ENCODE peak calls at places on chromosomes 2 and 18, in five cellular contexts. F is K562, L is H1, O is HepG2, Q is GM12878. K is an unnamed sample.

GRCh38 chr2:102790086-102790453 is 28.2 kb downstream of the TMEM182 start:
- DNase-seq in O (no peak), Q (no peak), F (no peak), L (no peak), K (no peak)

GRCh38 chr2:224039080-224039769 is at the start of gene SERPINE2:
- DNase-seq in O (no peak), Q (no peak), F (no peak), L (peak), K (peak)

GRCh38 chr2:10385933-10386773 is 62.0 kb downstream of the ODC1 start:
- DNase-seq in F (no peak), L (no peak), O (peak), Q (no peak), K (no peak)

GRCh38 chr18:56298935-56299334 is 339.5 kb downstream of the TXNL1 start:
- DNase-seq in L (no peak), Q (no peak), O (no peak), F (peak), K (no peak)

GRCh38 chr2:136572335-136572734 is 193.0 kb upstream of the THSD7B start:
- DNase-seq in F (no peak), O (no peak), Q (no peak), L (no peak), K (no peak)

GRCh38 chr2:147862859-147863516 is 18.2 kb downstream of the ACVR2A start:
- DNase-seq in O (peak), L (no peak), Q (no peak), F (no peak), K (no peak)

GRCh38 chr2:3387011-3387410 is 7.5 kb downstream of the TRAPPC12 start:
- DNase-seq in F (no peak), L (no peak), O (no peak), Q (no peak), K (no peak)

GRCh38 chr2:215137741-215138340 is 585 bp downstream of the ABCA12 start:
- DNase-seq in Q (no peak), O (no peak), L (no peak), F (no peak), K (peak)

GRCh38 chr2:230793573-230794359 is 71.0 kb upstream of the ITM2C start:
- DNase-seq in Q (no peak), L (no peak), F (no peak), O (no peak), K (peak)

GRCh38 chr2:39487398-39488250 is 50.5 kb upstream of the MAP4K3 start:
- DNase-seq in L (no peak), F (no peak), Q (no peak), O (no peak), K (no peak)

GRCh38 chr2:110865188-110865587 is 132.8 kb downstream of the ACOXL start:
- DNase-seq in O (no peak), L (no peak), Q (peak), F (no peak), K (no peak)

GRCh38 chr2:184793196-184793595 is 194.9 kb downstream of the ZNF804A start:
- DNase-seq in F (no peak), O (no peak), L (no peak), Q (no peak), K (no peak)

GRCh38 chr2:195472835-195473234 is 184.2 kb upstream of the SLC39A10 start:
- DNase-seq in L (no peak), O (no peak), Q (no peak), F (no peak), K (no peak)

GRCh38 chr2:5453648-5454390 is 238.4 kb upstream of the SOX11 start:
- DNase-seq in Q (no peak), L (no peak), F (no peak), O (no peak), K (no peak)

GRCh38 chr18:2981212-2981728 is 31.7 kb downstream of the LPIN2 start:
- DNase-seq in Q (no peak), L (no peak), F (no peak), O (no peak), K (no peak)

GRCh38 chr2:96952976-96953610 is 33.3 kb downstream of the FAM178B start:
- DNase-seq in O (no peak), L (no peak), F (no peak), Q (no peak), K (no peak)

GRCh38 chr2:100036793-100037192 is 105.6 kb downstream of the AFF3 start:
- DNase-seq in L (no peak), Q (no peak), F (no peak), O (no peak), K (no peak)
- TF ChIP-seq ATF3 in L (no peak), Q (no peak), F (no peak), O (no peak), K (no peak)

DNA sequence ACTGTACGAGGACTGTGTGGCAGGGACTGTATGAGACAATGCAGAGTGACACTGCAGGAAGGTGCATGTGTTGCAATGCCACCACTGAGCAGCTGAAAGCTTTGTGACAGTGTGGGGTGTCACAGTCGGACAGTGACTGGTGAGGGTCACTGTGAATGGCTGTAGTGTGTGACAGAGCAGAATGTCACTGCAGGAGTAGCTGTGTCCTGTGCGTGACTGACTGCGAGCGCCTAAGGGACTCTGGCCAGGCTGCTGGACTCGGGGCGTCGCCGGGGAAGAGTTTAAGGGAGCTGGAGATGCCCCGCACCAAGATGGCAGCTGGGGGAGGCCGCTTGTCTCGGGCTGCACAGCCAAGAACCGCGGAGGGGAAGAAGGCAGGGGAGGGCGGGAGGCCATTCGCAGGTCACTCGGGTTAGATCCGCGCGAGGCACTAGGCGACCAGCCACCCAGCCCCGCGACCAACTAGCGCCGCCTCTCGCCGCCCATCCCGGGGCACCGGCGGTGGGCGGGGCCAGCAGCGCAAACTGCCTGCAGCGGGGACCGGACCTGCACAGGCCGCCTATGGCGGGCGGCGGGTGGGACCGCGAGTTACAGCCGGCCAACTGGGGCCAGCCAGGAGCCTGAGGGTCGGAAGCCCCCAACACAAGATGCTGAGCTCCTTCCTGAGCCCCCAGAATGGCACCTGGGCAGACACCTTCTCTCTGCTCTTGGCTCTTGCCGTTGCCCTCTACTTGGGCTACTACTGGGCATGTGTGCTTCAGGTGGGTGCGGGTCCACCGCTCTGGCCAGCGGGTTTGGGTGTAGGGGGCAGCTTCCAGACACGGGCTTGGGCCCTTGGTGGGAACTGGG is at the start of gene ABHD1:
- DNase-seq in L (peak), Q (no peak), O (peak), F (peak), K (no peak)
- TF ChIP-seq POLR2A in L (peak), Q (peak), O (peak), F (no peak), K (no peak)

DNA sequence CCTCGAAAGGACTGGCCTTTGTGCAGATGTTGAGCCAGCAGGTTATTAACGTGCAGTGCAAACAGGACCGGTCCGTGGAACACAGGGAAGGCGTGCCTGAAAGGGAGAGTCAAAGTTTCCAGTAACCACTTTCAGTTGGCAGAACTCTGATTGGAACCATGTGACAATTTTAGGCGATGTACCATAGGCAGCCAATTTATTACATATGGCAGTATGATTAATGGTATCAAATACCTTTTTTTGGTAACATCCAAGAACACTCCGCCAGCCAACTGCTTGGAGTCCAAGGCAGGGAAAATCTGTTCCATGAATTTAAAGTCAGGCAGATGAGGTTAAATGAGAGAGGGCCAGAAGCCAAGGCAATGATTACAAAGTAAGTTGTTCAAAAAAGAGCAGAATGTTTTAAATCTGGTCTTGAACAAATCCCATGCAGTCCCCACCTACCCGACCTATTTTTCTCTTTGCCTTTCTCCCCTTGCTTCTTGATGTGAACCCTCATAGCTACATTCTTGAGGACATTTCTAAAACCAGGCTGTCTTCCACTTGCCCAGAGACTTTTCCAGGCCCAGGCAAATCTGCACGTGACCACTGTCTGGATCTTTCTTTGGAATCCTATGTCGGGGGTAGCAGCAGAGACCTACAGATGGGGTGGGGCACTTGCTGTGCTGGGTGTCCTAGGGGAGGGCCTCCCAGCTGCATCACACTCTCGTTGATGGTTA is 351.7 kb downstream of the HRH4 start:
- DNase-seq in L (no peak), Q (no peak), O (no peak), F (no peak), K (no peak)
- TF ChIP-seq ATF3 in L (no peak), Q (no peak), O (no peak), F (no peak), K (no peak)

GRCh38 chr18:59139615-59140286 is at the start of gene SEC11C:
- DNase-seq in O (peak), F (peak), Q (peak), L (peak), K (peak)
- TF ChIP-seq POLR2A in O (peak), F (peak), Q (peak), L (no peak), K (peak)

GRCh38 chr2:219309278-219309677 is at the start of gene PTPRN:
- DNase-seq in L (peak), Q (no peak), F (no peak), O (no peak), K (no peak)
- TF ChIP-seq ATF3 in L (no peak), Q (no peak), F (no peak), O (no peak), K (no peak)

GRCh38 chr2:238240761-238241711 is 1.2 kb upstream of the HES6 start:
- DNase-seq in Q (no peak), F (peak), L (peak), O (no peak), K (peak)
- TF ChIP-seq POLR2A in Q (no peak), F (no peak), L (no peak), O (no peak), K (no peak)

K was measured in HCT116.